ENCODE peak calls at places on chromosomes 13 and 19, in four cellular contexts. I is tibial nerve, N is endothelial cell, D is tibial artery. K is an unnamed sample.

GRCh38 chr19:56720281-56720680 is 48.7 kb upstream of the ZNF835 start:
- DNase-seq in I (no peak), N (no peak), D (no peak), K (no peak)

GRCh38 chr19:38514812-38515633 is 81.5 kb downstream of the RYR1 start:
- DNase-seq in I (peak; percentile 24), N (peak; percentile 85), D (peak; percentile 41), K (peak; percentile 94)

GRCh38 chr13:77637583-77637982 is 59.9 kb upstream of the SLAIN1 start:
- DNase-seq in I (no peak), N (no peak), D (no peak), K (no peak)

GRCh38 chr13:48707405-48707804 is 53.7 kb downstream of the CYSLTR2 start:
- DNase-seq in I (no peak), N (no peak), D (no peak), K (no peak)

GRCh38 chr19:12773571-12773970 is 1.8 kb downstream of the HOOK2 start:
- DNase-seq in I (no peak), N (no peak), D (no peak), K (no peak)

GRCh38 chr13:27404680-27405079 is 19.7 kb upstream of the GTF3A start:
- DNase-seq in I (no peak), N (no peak), D (no peak), K (no peak)

GRCh38 chr13:65011403-65011802 is 2218.7 kb downstream of the PCDH9 start:
- DNase-seq in I (no peak), N (no peak), D (no peak), K (no peak)

GRCh38 chr13:28574617-28575142 is 79.8 kb upstream of the FLT1 start:
- DNase-seq in I (no peak), N (peak; percentile 50), D (no peak), K (no peak)

GRCh38 chr19:38264486-38265212 is at the start of gene SPINT2:
- DNase-seq in I (no peak), N (peak; percentile 67), D (no peak), K (no peak)

GRCh38 chr13:46097015-46097414 is 7.8 kb downstream of the CPB2 start:
- DNase-seq in I (no peak), N (no peak), D (no peak), K (no peak)

GRCh38 chr19:50416034-50416814 is 2.5 kb upstream of the SPIB start:
- DNase-seq in I (no peak), N (no peak), D (no peak), K (no peak)

GRCh38 chr13:74839656-74840055 is 642.3 kb downstream of the TBC1D4 start:
- DNase-seq in I (no peak), N (no peak), D (no peak), K (no peak)

GRCh38 chr13:101474419-101474957 is 22.0 kb downstream of the ITGBL1 start:
- DNase-seq in I (no peak), N (peak; percentile 44), D (peak; percentile 44), K (no peak)

GRCh38 chr19:10420444-10421239 is at the start of gene PDE4A:
- DNase-seq in I (no peak), N (peak; percentile 74), D (no peak), K (no peak)

GRCh38 chr19:32017341-32017948 is 328.0 kb upstream of the ZNF507 start:
- DNase-seq in I (no peak), N (no peak), D (no peak), K (no peak)

GRCh38 chr19:5691205-5691929 is 1.3 kb downstream of the RPL36 start:
- DNase-seq in I (no peak), N (no peak), D (peak; percentile 45), K (no peak)

GRCh38 chr13:26476111-26476743 is 81.3 kb upstream of the WASF3 start:
- DNase-seq in I (no peak), N (peak; percentile 41), D (peak; percentile 43), K (no peak)

GRCh38 chr19:33621811-33622504 is at the start of gene CHST8:
- DNase-seq in I (no peak), N (peak; percentile 69), D (no peak), K (peak; percentile 82)

GRCh38 chr13:110415669-110416068 is 108.6 kb downstream of the COL4A2 start:
- DNase-seq in I (no peak), N (no peak), D (no peak), K (no peak)

DNA sequence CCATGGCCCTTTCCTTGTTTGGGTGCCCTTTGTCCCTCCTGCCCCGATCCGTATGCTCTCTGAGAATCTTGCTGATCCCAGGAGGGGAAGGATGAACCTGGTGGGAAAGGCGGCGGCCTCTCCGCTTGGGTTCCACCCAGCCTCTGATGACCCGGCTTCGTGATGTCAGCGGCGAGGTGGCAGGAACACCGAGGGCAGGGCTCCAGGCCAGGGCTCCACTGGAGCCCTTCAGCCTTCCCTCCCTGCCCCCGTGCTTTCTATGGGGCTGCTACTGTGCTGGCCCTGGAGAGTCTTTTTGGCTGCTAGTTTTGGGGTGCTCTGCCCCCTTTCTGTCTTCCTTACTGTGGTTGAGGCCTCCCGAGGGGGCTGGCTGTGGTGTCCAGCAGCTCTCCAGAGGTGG is 11.9 kb upstream of the LIN7B start:
- DNase-seq in I (no peak), N (no peak), D (no peak), K (no peak)
- TF ChIP-seq CTCF in I (no peak), N (no peak), D (no peak), K (no peak)

DNA sequence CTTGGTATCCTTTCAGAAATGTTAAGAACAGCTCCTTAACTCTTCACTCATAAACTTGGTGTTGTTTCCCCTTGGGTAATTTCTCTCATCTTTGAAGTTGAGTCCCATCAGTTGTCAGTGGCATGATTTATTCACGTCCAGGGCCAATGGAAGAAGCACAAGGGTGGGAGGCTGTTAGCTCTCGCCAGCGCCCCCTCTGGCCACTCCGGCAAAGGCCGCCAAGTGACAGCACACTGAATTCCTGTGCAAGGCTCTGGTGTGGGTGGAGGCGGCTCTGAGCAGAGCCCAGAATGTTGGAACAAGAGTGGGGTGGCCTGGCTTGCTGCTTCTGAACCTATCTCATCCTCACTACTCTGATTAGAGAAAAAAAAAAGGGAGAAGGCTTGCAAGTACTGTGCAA is 13.1 kb upstream of the MEDAG start:
- DNase-seq in I (no peak), N (peak; percentile 76), D (peak; percentile 79), K (no peak)
- TF ChIP-seq CTCF in I (peak; percentile 21), N (peak; percentile 85), D (peak; percentile 33), K (no peak)

GRCh38 chr13:70613295-70613694 is 505.0 kb upstream of the KLHL1 start:
- DNase-seq in I (no peak), N (no peak), D (no peak), K (no peak)
- TF ChIP-seq CTCF in I (no peak), N (peak; percentile 37), D (no peak), K (peak; percentile 71)

GRCh38 chr13:59677430-59677829 is 486.3 kb downstream of the DIAPH3 start:
- DNase-seq in I (no peak), N (no peak), D (no peak), K (no peak)

GRCh38 chr13:59679239-59679638 is 484.5 kb downstream of the DIAPH3 start:
- DNase-seq in I (no peak), N (peak; percentile 21), D (no peak), K (no peak)

GRCh38 chr13:59681630-59682311 is 482.0 kb downstream of the DIAPH3 start:
- DNase-seq in I (no peak), N (no peak), D (no peak), K (no peak)

GRCh38 chr13:59677966-59678814 is 485.5 kb downstream of the DIAPH3 start:
- DNase-seq in I (no peak), N (peak; percentile 35), D (no peak), K (no peak)

GRCh38 chr13:59680429-59681024 is 483.2 kb downstream of the DIAPH3 start:
- DNase-seq in I (no peak), N (no peak), D (no peak), K (no peak)
- TF ChIP-seq CTCF in I (peak; percentile 17), N (peak; percentile 80), D (peak; percentile 45), K (peak; percentile 73)

GRCh38 chr13:107678075-107678689 is 537.2 kb downstream of the LIG4 start:
- DNase-seq in I (no peak), N (no peak), D (no peak), K (no peak)

GRCh38 chr13:107681611-107682010 is 533.7 kb downstream of the LIG4 start:
- DNase-seq in I (no peak), N (no peak), D (no peak), K (no peak)

GRCh38 chr13:107675847-107676550 is 539.3 kb downstream of the LIG4 start:
- DNase-seq in I (no peak), N (no peak), D (no peak), K (no peak)

GRCh38 chr13:107685876-107686275 is 529.5 kb downstream of the LIG4 start:
- DNase-seq in I (no peak), N (no peak), D (no peak), K (no peak)

GRCh38 chr13:107680115-107680514 is 535.2 kb downstream of the LIG4 start:
- DNase-seq in I (no peak), N (no peak), D (no peak), K (no peak)
- TF ChIP-seq CTCF in I (no peak), N (no peak), D (no peak), K (no peak)

DNA sequence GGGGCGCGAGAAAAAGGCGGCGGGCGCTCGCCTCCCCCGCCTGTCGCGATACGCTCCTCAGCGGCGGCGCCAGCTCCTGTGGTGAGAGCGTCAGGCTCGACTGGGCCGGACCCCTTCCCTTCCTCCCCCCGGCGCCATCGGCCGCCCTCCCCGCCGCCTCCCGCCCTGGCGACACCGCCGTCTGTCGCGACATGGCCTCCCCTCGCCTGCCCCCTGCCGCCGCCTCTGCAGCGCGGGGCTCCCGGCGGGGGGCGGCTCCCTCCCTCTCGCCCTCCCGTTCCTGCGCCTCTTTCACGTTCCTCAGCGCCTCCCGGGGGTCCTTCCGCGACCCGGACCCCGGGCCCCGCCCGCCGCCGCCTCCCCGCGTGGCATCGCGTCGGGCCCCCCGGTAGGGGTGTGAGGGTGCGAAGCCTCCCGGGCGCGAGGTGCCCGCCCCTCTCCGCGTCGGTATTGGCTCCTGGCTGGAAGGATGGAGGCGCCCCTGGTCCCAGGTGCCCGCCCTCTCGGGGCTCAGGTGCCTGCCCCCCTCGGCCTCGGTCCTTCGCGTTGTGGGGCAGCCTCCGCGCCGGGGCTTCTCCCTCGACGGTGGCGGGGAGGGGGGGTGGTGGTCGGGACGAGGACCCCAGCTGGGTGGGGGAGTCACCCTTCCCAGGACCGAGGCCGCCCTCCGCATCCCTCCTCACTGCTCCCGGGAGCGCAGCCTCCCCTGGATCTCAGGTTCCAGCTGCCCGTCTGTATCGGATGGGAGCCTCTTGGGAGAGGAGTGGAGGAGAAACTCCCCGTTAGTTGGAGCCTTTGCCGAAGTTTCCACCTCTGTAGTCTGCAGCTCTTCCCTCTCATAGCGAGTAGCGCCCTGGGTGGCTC is 583 bp downstream of the CNOT3 start:
- DNase-seq in I (no peak), N (peak; percentile 40), D (no peak), K (no peak)
- TF ChIP-seq CTCF in I (no peak), N (no peak), D (no peak), K (no peak)

DNA sequence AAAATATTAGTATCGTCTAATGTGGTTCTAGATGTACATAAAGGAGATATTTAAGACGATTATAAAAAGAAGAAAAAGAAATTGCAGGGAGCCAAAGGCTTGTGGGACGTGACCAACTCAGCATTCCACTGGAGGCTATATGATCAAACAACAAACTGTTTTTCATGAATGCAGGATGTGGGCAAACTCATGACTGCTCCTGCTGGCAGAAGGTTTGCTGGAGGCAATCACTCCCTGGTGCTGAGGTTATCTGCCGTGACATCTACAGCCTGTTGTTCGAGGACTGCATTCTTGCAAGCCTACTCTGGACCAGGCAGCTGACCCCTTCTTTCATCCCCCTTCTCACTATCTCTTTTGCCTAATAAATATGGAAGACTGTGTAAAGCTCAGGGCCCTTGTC is 518.1 kb downstream of the UQCRFS1 start:
- DNase-seq in I (no peak), N (no peak), D (no peak), K (no peak)
- TF ChIP-seq CTCF in I (no peak), N (no peak), D (no peak), K (no peak)

K was measured in D721Med.